ENCODE peak calls at places on chromosomes 1 and 21, in four cellular contexts. D is K562, I is HepG2, F is HEK293T. A is an unnamed sample.

GRCh38 chr1:7220712-7221252 is 435.5 kb downstream of the CAMTA1 start:
- DNase-seq in D (no peak), I (no peak), F (no peak), A (no peak)

GRCh38 chr1:35499652-35500176 is 57.5 kb downstream of the KIAA0319L start:
- DNase-seq in D (peak), I (no peak), F (no peak), A (no peak)

GRCh38 chr1:1020415-1021009 is 592 bp downstream of the AGRN start:
- DNase-seq in D (peak), I (no peak), F (no peak), A (no peak)

GRCh38 chr1:9231648-9232332 is 2.8 kb upstream of the H6PD start:
- DNase-seq in D (no peak), I (no peak), F (no peak), A (no peak)

GRCh38 chr1:83787246-83787998 is 211.5 kb downstream of the TTLL7 start:
- DNase-seq in D (no peak), I (no peak), F (no peak), A (no peak)

GRCh38 chr1:58896211-58897183 is 112.7 kb upstream of the JUN start:
- DNase-seq in D (peak), I (no peak), F (no peak), A (no peak)

GRCh38 chr1:17438977-17439249 is 564 bp downstream of the RCC2 start:
- DNase-seq in D (no peak), I (no peak), F (no peak), A (no peak)

GRCh38 chr1:7893529-7894180 is 40.8 kb upstream of the UTS2 start:
- DNase-seq in D (no peak), I (no peak), F (no peak), A (no peak)

GRCh38 chr1:32714277-32714676 is 11.7 kb upstream of the SYNC start:
- DNase-seq in D (no peak), I (peak), F (no peak), A (no peak)

GRCh38 chr1:217188280-217189235 is 442.3 kb downstream of the GPATCH2 start:
- DNase-seq in D (no peak), I (no peak), F (no peak), A (no peak)

GRCh38 chr1:92410706-92411105 is 76.0 kb downstream of the GFI1 start:
- DNase-seq in D (peak), I (no peak), F (no peak), A (no peak)

GRCh38 chr1:236395780-236396664 is 1.9 kb downstream of the EDARADD start:
- DNase-seq in D (peak), I (no peak), F (peak), A (no peak)

GRCh38 chr21:38503588-38503987 is 5.3 kb upstream of the ERG start:
- DNase-seq in D (no peak), I (no peak), F (no peak), A (no peak)

GRCh38 chr1:189779034-189779433 is 698.6 kb downstream of the BRINP3 start:
- DNase-seq in D (no peak), I (no peak), F (no peak), A (no peak)

GRCh38 chr1:234926574-234927311 is 201.9 kb downstream of the TOMM20 start:
- DNase-seq in D (no peak), I (no peak), F (no peak), A (no peak)

GRCh38 chr1:219365435-219365834 is 191.8 kb downstream of the LYPLAL1 start:
- DNase-seq in D (no peak), I (no peak), F (no peak), A (no peak)

GRCh38 chr1:39490596-39491145 is 765 bp upstream of the BMP8A start:
- DNase-seq in D (no peak), I (no peak), F (no peak), A (peak)

GRCh38 chr1:2598329-2598931 is 11.9 kb downstream of the PRXL2B start:
- DNase-seq in D (no peak), I (no peak), F (no peak), A (no peak)

DNA sequence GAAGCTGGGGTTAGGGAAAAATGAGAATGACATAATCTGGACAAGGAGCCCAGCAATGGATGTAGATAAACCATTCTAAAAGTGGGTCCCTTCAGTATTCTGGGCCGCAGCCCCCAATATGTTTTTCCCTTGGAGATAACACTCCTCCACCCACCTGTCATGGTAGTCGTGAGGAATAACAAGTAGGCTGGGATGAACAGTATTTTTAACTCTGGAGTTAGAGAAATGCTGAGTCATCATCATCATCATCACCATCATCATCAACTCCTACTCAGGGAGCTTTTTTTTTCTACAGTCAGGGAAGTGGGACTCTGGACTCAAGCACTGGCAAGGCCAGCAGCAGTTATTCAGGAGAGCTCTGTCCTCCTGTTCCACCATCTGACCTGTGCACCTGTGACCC is 12.8 kb downstream of the CADM3 start:
- DNase-seq in D (no peak), I (no peak), F (no peak), A (no peak)
- TF ChIP-seq ELF4 in D (no peak), I (no peak), F (no peak), A (no peak)

DNA sequence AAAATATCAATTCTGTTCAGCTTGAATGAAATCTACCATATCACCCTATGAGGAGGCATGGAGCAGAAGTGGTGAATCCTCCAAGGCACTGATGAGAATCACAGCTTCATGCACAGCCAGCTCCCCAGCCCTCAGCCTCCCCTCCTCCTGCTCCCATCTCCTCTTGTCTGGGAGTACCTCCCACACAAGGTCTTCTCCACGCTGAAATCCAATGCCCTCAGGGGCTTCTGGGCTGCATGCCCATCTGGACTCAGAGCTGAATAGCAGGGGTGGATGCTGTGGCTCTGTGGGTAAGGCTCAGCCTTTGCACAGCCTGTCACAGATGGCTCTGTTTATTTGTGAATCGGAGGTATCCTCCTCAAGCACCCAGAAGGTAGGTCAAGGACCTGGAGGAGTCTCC is 48.6 kb downstream of the KCNC4 start:
- DNase-seq in D (no peak), I (no peak), F (no peak), A (no peak)
- TF ChIP-seq ELF4 in D (no peak), I (no peak), F (no peak), A (no peak)

DNA sequence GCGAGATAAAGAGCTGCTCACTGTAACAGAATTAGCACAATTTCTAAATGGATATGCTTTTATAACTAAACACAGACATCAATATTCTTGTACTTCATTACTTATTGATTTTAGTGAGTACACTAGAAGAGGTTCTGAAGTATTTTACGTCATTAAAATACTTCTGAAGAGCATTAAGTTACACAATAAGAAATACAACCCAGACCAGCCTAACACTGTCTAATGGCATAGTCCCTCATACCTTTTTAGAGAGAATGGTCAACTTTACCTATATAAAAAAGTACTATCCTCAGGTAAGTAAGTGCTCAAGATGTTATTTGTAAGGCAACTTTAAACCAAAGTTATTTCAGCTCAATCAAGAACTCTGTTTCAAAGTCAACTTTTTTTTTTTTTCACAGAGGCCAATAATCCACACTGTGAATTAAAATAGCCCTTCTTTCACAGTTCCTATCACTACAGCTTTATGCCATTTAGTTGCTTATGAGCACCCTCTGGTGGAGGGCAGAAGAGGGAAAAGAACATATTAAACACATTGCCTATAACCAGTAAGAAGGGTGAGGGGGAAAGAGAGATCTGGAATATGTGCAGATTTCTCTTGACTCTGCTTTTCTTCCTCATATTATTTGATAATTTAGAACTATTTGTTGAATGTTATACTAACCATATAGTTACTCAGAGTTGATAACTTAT is 182.1 kb upstream of the DMRTA2 start:
- DNase-seq in D (peak), I (peak), F (peak), A (peak)
- TF ChIP-seq ELF4 in D (no peak), I (no peak), F (no peak), A (no peak)

GRCh38 chr1:107135466-107135865 is 5.4 kb upstream of the NTNG1 start:
- DNase-seq in D (no peak), I (peak), F (peak), A (peak)
- TF ChIP-seq ELF4 in D (no peak), I (no peak), F (no peak), A (no peak)

GRCh38 chr1:41739061-41739955 is 179.4 kb downstream of the HIVEP3 start:
- DNase-seq in D (no peak), I (no peak), F (no peak), A (no peak)
- TF ChIP-seq ELF4 in D (no peak), I (no peak), F (no peak), A (no peak)

GRCh38 chr1:162541619-162542141 is 19.8 kb upstream of the UAP1 start:
- DNase-seq in D (no peak), I (no peak), F (no peak), A (no peak)
- TF ChIP-seq ELF4 in D (no peak), I (no peak), F (no peak), A (no peak)

DNA sequence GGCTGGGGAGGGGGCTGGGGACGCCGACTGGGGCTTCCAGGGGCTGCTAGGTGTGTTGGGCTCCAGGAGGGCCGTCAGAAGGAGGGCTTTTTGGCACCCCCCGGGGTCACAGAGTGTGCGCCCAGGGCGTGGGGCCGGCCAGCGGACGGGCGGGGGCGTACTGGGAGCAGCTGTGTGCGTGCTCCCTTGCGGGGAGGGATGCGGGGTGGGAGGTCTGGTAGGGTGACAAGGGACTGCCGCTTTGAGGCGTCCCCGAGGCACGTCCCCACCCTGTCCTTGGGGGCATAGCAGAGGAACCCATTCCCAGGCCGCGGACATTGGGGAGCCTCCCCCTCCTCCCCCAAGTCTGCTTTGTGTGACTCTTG is 1.1 kb downstream of the FOXO6 start:
- DNase-seq in D (no peak), I (no peak), F (no peak), A (peak)
- TF ChIP-seq ELF4 in D (no peak), I (no peak), F (no peak), A (no peak)

GRCh38 chr1:41728403-41729202 is 190.1 kb downstream of the HIVEP3 start:
- DNase-seq in D (no peak), I (no peak), F (no peak), A (no peak)
- TF ChIP-seq ELF4 in D (no peak), I (no peak), F (no peak), A (no peak)

GRCh38 chr1:15424981-15425380 is 13.3 kb upstream of the CTRC start:
- DNase-seq in D (no peak), I (no peak), F (no peak), A (no peak)

GRCh38 chr1:15427280-15427666 is 11.0 kb upstream of the CTRC start:
- DNase-seq in D (no peak), I (no peak), F (no peak), A (no peak)

GRCh38 chr1:15425961-15426360 is 12.3 kb upstream of the CTRC start:
- DNase-seq in D (no peak), I (no peak), F (no peak), A (no peak)

GRCh38 chr1:15425521-15425920 is 12.7 kb upstream of the CTRC start:
- DNase-seq in D (no peak), I (no peak), F (no peak), A (no peak)

GRCh38 chr1:15426492-15427279 is 11.6 kb upstream of the CTRC start:
- DNase-seq in D (peak), I (no peak), F (no peak), A (no peak)
- TF ChIP-seq ELF4 in D (no peak), I (no peak), F (no peak), A (no peak)